ENCODE peak calls at places on chromosomes 6 and 20, in six cellular contexts. K is GM23248, L is skeletal muscle cell, A is astrocyte, Y is right cardiac atrium, G is left lung. O is an unnamed sample.

GRCh38 chr6:38155576-38156204 is 336.2 kb downstream of the ZFAND3 start:
- DNase-seq in Y (no peak), A (no peak), K (no peak), G (no peak), L (no peak), O (no peak)

GRCh38 chr20:11305406-11305805 is 612.3 kb upstream of the BTBD3 start:
- DNase-seq in Y (no peak), K (no peak), A (peak; percentile 63), G (no peak), L (no peak), O (no peak)

GRCh38 chr6:166581091-166581511 is 5.4 kb downstream of the RAMACL start:
- DNase-seq in A (no peak), Y (no peak), L (no peak), K (no peak), G (no peak), O (no peak)

GRCh38 chr6:20953019-20953418 is 418.8 kb downstream of the CDKAL1 start:
- DNase-seq in G (no peak), K (no peak), L (no peak), Y (no peak), A (no peak), O (no peak)

GRCh38 chr20:2219481-2220006 is 76.3 kb upstream of the TGM3 start:
- DNase-seq in Y (no peak), L (no peak), A (no peak), K (no peak), G (no peak), O (no peak)

GRCh38 chr20:45011108-45011526 is 44.8 kb downstream of the STK4 start:
- DNase-seq in K (peak; percentile 83), A (peak; percentile 81), Y (peak; percentile 65), L (peak; percentile 41), G (no peak), O (no peak)

GRCh38 chr20:44618318-44618731 is 33.2 kb downstream of the ADA start:
- DNase-seq in A (no peak), K (no peak), G (no peak), Y (peak; percentile 80), L (no peak), O (no peak)

GRCh38 chr6:158661156-158661555 is 11.3 kb downstream of the SYTL3 start:
- DNase-seq in A (no peak), Y (no peak), G (no peak), K (no peak), L (no peak), O (no peak)

GRCh38 chr20:1664911-1665310 is 7.3 kb upstream of the SIRPG start:
- DNase-seq in Y (peak; percentile 37), G (no peak), A (no peak), K (no peak), L (no peak), O (no peak)

GRCh38 chr20:38523697-38524096 is 51.1 kb downstream of the RALGAPB start:
- DNase-seq in Y (no peak), K (peak; percentile 81), L (peak; percentile 3), A (peak; percentile 30), G (no peak), O (peak; percentile 30)

GRCh38 chr20:19947611-19948264 is 69.4 kb upstream of the NAA20 start:
- DNase-seq in L (peak; percentile 11), A (peak; percentile 82), Y (no peak), K (peak; percentile 35), G (no peak), O (no peak)

GRCh38 chr20:46999821-47000465 is 105.3 kb downstream of the EYA2 start:
- DNase-seq in G (no peak), A (no peak), Y (no peak), K (no peak), L (no peak), O (no peak)

GRCh38 chr6:142009647-142010046 is 123.1 kb upstream of the GJE1 start:
- DNase-seq in G (no peak), Y (no peak), L (peak; percentile 64), K (no peak), A (peak; percentile 97), O (no peak)

GRCh38 chr6:36301781-36302180 is 31.9 kb downstream of the PNPLA1 start:
- DNase-seq in G (no peak), A (no peak), K (peak; percentile 24), Y (peak; percentile 77), L (no peak), O (no peak)

GRCh38 chr6:113632220-113632864 is 224.8 kb upstream of the MARCKS start:
- DNase-seq in Y (no peak), K (peak; percentile 89), L (peak; percentile 85), A (peak; percentile 93), G (no peak), O (peak; percentile 92)
- H3K4me3 ChIP-seq in Y (peak overlapping the region; percentile 22), K (peak overlapping the region; percentile 63), L (peak overlapping the region; percentile 31), A (peak overlapping the region; percentile 38), G (no peak overlapping the region), O (peak overlapping the region; percentile 31)

GRCh38 chr6:43060755-43061633 is 1.6 kb downstream of the KLC4 start:
- DNase-seq in G (no peak), K (no peak), A (no peak), L (no peak), Y (no peak), O (no peak)
- H3K4me3 ChIP-seq in G (peak overlapping the region; percentile 78), K (peak overlapping the region; percentile 82), A (no peak overlapping the region), L (no peak overlapping the region), Y (no peak overlapping the region), O (peak overlapping the region; percentile 90)

GRCh38 chr6:137870744-137871247 is 3.7 kb downstream of the TNFAIP3 start:
- DNase-seq in K (no peak), L (no peak), Y (no peak), G (no peak), A (no peak), O (no peak)
- H3K4me3 ChIP-seq in K (no peak overlapping the region), L (peak overlapping the region; percentile 27), Y (peak overlapping the region; percentile 29), G (peak overlapping the region; percentile 79), A (no peak overlapping the region), O (no peak overlapping the region)

GRCh38 chr6:105993769-105994521 is 92.2 kb upstream of the PRDM1 start:
- DNase-seq in L (no peak), G (peak; percentile 83), A (no peak), Y (peak; percentile 55), K (peak; percentile 78), O (no peak)
- H3K4me3 ChIP-seq in L (peak overlapping the region; percentile 70), G (peak overlapping the region; percentile 72), A (peak overlapping the region; percentile 86), Y (peak overlapping the region; percentile 63), K (peak overlapping the region; percentile 81), O (peak overlapping the region; percentile 56)

GRCh38 chr20:35601021-35601973 is 14.3 kb upstream of the SPAG4 start:
- DNase-seq in K (peak; percentile 87), Y (peak; percentile 89), L (peak; percentile 31), A (peak; percentile 57), G (peak; percentile 95), O (no peak)

GRCh38 chr20:35603695-35604443 is 11.8 kb upstream of the SPAG4 start:
- DNase-seq in A (no peak), K (peak; percentile 17), L (no peak), G (no peak), Y (no peak), O (peak; percentile 63)

GRCh38 chr20:35600176-35600995 is 15.2 kb upstream of the SPAG4 start:
- DNase-seq in A (no peak), G (no peak), L (no peak), K (no peak), Y (no peak), O (no peak)

GRCh38 chr20:35602851-35603495 is 12.7 kb upstream of the SPAG4 start:
- DNase-seq in G (no peak), L (no peak), K (no peak), A (no peak), Y (no peak), O (no peak)

DNA sequence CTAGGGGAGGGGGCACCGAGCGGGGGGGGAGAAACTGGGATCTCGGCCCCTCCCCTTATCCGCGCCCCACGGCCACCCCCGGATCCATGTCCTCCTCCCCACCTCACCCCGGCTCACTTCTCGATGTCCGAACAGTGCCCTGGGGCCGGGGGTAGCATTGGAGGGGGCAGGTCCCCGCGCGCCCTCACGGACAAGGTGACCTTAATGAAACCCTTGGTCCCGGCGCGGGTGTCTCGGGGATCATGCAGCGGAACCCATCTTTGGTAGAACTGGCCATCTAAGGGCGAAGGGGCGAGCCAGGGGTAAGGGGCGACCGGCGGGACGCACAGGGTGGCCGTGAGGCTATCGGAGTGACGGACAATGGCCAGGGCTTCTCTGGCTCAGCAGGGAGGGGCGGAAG is 13.6 kb upstream of the SPAG4 start:
- DNase-seq in K (no peak), L (no peak), G (no peak), Y (peak; percentile 64), A (no peak), O (no peak)
- H3K4me3 ChIP-seq in K (peak overlapping the region; percentile 64), L (peak overlapping the region; percentile 36), G (peak overlapping the region; percentile 37), Y (peak overlapping the region; percentile 32), A (peak overlapping the region; percentile 51), O (peak overlapping the region; percentile 41)

DNA sequence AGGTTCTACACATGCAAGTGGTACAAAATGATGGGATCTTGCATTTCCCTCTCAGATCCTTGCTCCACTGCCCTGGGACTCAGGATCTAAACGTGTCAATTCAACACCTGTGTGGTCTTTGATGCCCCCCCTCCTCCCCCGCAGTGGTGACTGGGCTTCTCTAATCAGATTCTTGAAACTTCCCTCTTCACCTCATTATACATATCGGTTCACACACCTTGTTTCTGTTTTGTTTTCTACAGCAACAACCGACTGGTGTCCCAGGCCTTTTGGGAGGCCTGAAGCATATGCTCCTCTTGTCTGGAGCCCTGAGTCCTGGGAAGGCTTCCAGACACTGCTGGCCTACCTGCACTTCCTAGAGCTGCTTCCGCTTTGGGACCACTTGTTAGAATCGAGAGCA is 20.0 kb downstream of the SAMD3 start:
- DNase-seq in K (no peak), G (no peak), A (no peak), Y (no peak), L (no peak), O (no peak)
- H3K4me3 ChIP-seq in K (no peak overlapping the region), G (no peak overlapping the region), A (no peak overlapping the region), Y (no peak overlapping the region), L (no peak overlapping the region), O (no peak overlapping the region)

DNA sequence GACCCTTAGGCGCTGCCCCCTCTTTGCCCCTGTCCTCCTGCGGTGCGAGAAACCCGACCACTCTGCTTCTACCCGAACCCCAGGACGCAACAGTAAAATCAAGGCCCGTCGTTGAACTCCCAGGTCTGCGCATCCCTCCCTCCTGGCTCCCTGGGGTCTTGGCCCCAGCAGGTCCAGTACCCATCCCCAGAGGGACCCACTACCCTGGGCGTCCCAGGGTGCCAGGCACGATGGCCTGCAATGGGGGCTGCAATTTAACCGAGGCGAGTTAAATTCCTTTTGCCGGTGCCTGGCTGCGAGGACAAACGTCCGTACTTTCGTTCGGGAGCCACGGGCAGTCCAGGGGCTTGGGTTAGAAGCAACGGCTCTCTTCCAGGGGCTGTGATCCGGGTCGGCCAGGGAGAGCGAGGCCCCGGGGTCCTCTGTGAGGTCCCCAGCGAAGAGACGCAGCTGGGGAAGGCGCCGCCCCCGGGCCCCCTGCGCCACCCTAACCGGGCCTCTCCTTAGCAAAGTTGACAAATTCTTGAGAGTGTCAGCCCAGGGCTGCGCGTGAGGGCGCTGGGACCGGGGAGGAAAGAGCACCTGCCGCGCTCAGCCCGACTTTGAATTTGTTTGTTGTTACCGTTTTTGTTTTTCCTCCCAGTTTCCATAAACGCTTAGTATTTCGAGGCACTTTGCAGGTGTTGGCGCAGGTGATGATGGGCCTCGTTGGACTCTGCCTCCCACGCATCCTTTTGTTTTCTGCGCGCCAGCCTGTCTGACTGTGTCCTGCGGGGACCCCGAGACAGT is 6.1 kb downstream of the OLIG3 start:
- DNase-seq in G (peak; percentile 69), Y (no peak), K (no peak), L (no peak), A (no peak), O (no peak)
- H3K4me3 ChIP-seq in G (no peak overlapping the region), Y (peak overlapping the region; percentile 12), K (no peak overlapping the region), L (no peak overlapping the region), A (no peak overlapping the region), O (no peak overlapping the region)

O was measured in epithelial cell of proximal tubule.